ENCODE peak calls at places on chromosomes 5 and 9, in eight cellular contexts. W is epithelial cell of esophagus, I is psoas muscle, N is activated B cell treated with CpG ODN at 0.5 μM for 24 hours, Y is WTC11, A is testis, L is endothelial cell of umbilical vein, V is fibroblast of villous mesenchyme. Z is an unnamed sample.

GRCh38 chr5:81852277-81853004 is 101.5 kb upstream of the SSBP2 start:
- DNase-seq in W (no peak), I (peak), N (peak), Y (peak), A (peak), L (peak), V (peak), Z (no peak)

GRCh38 chr9:75941577-75942311 is 51.3 kb downstream of the PCSK5 start:
- DNase-seq in W (no peak), I (no peak), N (no peak), Y (no peak), A (no peak), L (no peak), V (no peak), Z (no peak)

GRCh38 chr9:136107953-136108647 is 10.6 kb downstream of the TMEM250 start:
- DNase-seq in W (peak), I (peak), N (no peak), Y (no peak), A (no peak), L (no peak), V (no peak), Z (no peak)

GRCh38 chr9:79120533-79121315 is 451.0 kb upstream of the TLE4 start:
- DNase-seq in W (no peak), I (no peak), N (no peak), Y (no peak), A (no peak), L (no peak), V (peak), Z (no peak)

GRCh38 chr9:20815923-20816703 is 132.1 kb downstream of the FOCAD start:
- DNase-seq in W (no peak), I (no peak), N (no peak), Y (no peak), A (no peak), L (no peak), V (no peak), Z (no peak)

GRCh38 chr5:97266576-97266975 is 83.5 kb upstream of the RIOK2 start:
- DNase-seq in W (no peak), I (peak), N (no peak), Y (no peak), A (peak), L (peak), V (peak), Z (no peak)

GRCh38 chr5:38738898-38739743 is 106.7 kb upstream of the OSMR start:
- DNase-seq in W (peak), I (no peak), N (no peak), Y (no peak), A (no peak), L (peak), V (no peak), Z (no peak)

GRCh38 chr9:137138058-137138697 is 776 bp upstream of the GRIN1 start:
- DNase-seq in W (no peak), I (no peak), N (no peak), Y (peak), A (no peak), L (no peak), V (no peak), Z (peak)

GRCh38 chr5:123966781-123967180 is 454.8 kb downstream of the CSNK1G3 start:
- DNase-seq in W (no peak), I (no peak), N (no peak), Y (no peak), A (no peak), L (no peak), V (no peak), Z (no peak)

GRCh38 chr9:87872079-87872624 is 10.5 kb upstream of the SPATA31E1 start:
- DNase-seq in W (no peak), I (no peak), N (no peak), Y (no peak), A (peak), L (no peak), V (peak), Z (no peak)

GRCh38 chr5:13930721-13931246 is 13.7 kb downstream of the DNAH5 start:
- DNase-seq in W (no peak), I (no peak), N (no peak), Y (no peak), A (no peak), L (no peak), V (no peak), Z (no peak)

GRCh38 chr9:1001838-1002237 is 25.4 kb downstream of the DMRT3 start:
- DNase-seq in W (peak), I (no peak), N (no peak), Y (no peak), A (no peak), L (no peak), V (peak), Z (no peak)

GRCh38 chr9:98231770-98232478 is 23.5 kb downstream of the TBC1D2 start:
- DNase-seq in W (peak), I (no peak), N (no peak), Y (no peak), A (no peak), L (no peak), V (peak), Z (no peak)

GRCh38 chr5:142013734-142014495 is 1.1 kb upstream of the GNPDA1 start:
- DNase-seq in W (peak), I (peak), N (no peak), Y (no peak), A (peak), L (peak), V (peak), Z (no peak)
- TF ChIP-seq CTCF in W (no peak), I (no peak), N (no peak), Y (no peak), A (no peak), L (no peak), V (no peak), Z (no peak)

DNA sequence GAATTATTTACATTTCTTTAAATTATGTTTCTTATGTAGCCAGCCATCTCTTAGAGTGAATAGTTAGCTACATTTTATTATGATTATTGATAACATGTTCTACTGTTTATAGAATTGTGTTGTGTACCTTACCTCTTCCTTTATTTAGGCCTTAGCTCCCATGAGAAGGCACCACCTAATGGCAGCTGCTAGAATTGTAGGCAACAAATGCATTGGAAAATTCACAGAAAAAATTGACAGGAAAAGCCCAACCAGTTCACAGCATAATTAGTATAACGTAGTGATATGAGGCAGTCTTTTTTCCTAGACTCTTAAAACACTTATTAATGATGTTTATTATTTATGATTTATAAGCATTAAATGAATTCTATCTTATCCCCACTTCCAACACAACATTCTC is 175.8 kb downstream of the WDR70 start:
- DNase-seq in W (peak), I (no peak), N (no peak), Y (no peak), A (no peak), L (peak), V (peak), Z (no peak)
- TF ChIP-seq CTCF in W (peak), I (no peak), N (no peak), Y (peak), A (no peak), L (peak), V (peak), Z (peak)

GRCh38 chr5:180719781-180720180 is 20.1 kb downstream of the OR2Y1 start:
- DNase-seq in W (no peak), I (no peak), N (no peak), Y (no peak), A (no peak), L (no peak), V (no peak), Z (no peak)

GRCh38 chr5:180720501-180720900 is 19.4 kb downstream of the OR2Y1 start:
- DNase-seq in W (no peak), I (no peak), N (no peak), Y (no peak), A (no peak), L (no peak), V (no peak), Z (no peak)

GRCh38 chr5:180723936-180724335 is 15.9 kb downstream of the OR2Y1 start:
- DNase-seq in W (no peak), I (no peak), N (no peak), Y (no peak), A (no peak), L (no peak), V (no peak), Z (no peak)

GRCh38 chr5:180717989-180718388 is 21.9 kb downstream of the OR2Y1 start:
- DNase-seq in W (no peak), I (no peak), N (no peak), Y (no peak), A (no peak), L (no peak), V (no peak), Z (no peak)

DNA sequence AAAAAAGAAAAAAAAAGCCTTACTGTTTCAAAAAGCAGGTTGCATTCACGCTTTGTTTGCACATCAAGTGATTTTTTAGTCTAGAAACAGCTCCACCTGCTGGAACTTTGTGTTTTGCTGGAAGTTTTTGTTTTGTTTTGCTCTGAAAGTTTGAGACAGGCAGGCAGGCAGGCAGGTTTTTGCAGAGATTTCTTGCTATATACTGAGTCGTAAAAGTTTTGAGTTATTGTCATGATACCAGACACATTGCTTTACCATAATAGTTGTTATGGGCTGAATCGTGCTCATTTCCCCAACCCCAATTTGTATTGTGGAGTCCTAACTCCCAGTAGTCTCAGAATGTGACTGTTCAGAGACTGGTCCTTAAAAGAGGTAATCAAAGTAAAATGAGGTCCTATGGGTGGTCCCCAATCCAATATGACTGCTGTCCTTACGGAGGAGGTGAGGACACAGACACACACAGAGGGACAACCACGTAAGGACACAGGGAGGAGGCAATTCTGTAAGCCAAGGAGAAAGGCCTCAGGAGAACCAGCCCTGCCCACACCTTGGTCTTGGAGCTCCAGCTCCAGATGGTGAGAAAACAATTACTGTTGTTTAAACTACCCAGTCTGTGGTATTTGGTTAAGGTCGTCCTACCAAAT is 20.9 kb downstream of the OR2Y1 start:
- DNase-seq in W (peak), I (no peak), N (no peak), Y (no peak), A (peak), L (peak), V (peak), Z (no peak)
- TF ChIP-seq CTCF in W (peak), I (peak), N (no peak), Y (no peak), A (peak), L (peak), V (peak), Z (peak)

DNA sequence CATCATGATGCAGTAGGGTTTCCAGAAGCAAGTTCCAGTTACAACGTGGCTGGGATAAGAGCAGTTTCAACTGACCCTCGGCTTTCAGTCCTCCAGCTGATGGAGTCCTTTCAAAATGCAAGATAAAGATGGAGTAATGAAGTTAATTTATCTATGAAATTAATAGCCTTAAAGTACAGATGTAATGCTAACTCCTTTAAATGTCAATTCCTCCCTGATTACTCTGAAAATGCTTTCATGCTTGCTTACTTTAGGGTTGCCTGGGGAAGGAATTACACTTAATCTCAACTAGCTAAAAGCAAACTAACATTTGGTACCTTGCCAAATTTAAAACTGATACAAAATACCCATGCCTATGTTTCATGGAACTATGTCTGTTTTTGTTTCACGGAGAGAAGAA is 178.4 kb downstream of the KIAA0825 start:
- DNase-seq in W (no peak), I (no peak), N (no peak), Y (no peak), A (no peak), L (no peak), V (no peak), Z (no peak)
- TF ChIP-seq CTCF in W (no peak), I (no peak), N (no peak), Y (no peak), A (no peak), L (no peak), V (no peak), Z (no peak)

GRCh38 chr5:176319827-176320554 is 41.6 kb downstream of the KIAA1191 start:
- DNase-seq in W (peak), I (no peak), N (no peak), Y (no peak), A (no peak), L (no peak), V (no peak), Z (no peak)
- TF ChIP-seq CTCF in W (peak), I (peak), N (no peak), Y (no peak), A (peak), L (no peak), V (peak), Z (peak)

GRCh38 chr5:625516-625915 is 13.4 kb downstream of the CEP72 start:
- DNase-seq in W (no peak), I (peak), N (no peak), Y (no peak), A (no peak), L (no peak), V (no peak), Z (peak)

GRCh38 chr5:624951-625230 is 12.8 kb downstream of the CEP72 start:
- DNase-seq in W (no peak), I (peak), N (no peak), Y (no peak), A (no peak), L (no peak), V (no peak), Z (peak)

GRCh38 chr5:627840-628239 is 15.7 kb downstream of the CEP72 start:
- DNase-seq in W (no peak), I (peak), N (peak), Y (no peak), A (no peak), L (no peak), V (no peak), Z (peak)

GRCh38 chr5:624118-624950 is 12.2 kb downstream of the CEP72 start:
- DNase-seq in W (no peak), I (peak), N (no peak), Y (no peak), A (no peak), L (no peak), V (no peak), Z (peak)

DNA sequence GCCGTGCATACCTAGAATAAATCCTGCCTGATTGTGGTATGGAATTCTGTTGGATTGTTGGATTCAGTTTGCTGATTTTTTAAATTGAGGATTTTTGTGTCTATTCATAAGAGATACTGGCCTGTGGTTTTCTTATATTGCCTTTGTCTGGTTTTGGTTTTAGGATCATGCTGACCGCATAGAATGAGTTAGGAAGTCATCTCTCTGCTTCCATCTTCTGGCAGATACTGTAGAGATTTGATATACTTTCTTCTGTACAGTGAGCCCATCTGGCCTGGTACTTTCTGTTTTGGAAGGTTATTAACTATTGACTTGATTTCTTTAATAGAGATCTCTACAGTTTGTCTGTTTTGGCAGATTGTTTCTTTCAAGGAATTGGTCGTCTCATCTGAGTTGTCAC is 14.7 kb downstream of the CEP72 start:
- DNase-seq in W (no peak), I (no peak), N (no peak), Y (no peak), A (no peak), L (no peak), V (peak), Z (no peak)
- TF ChIP-seq CTCF in W (no peak), I (no peak), N (no peak), Y (no peak), A (no peak), L (no peak), V (no peak), Z (peak)

DNA sequence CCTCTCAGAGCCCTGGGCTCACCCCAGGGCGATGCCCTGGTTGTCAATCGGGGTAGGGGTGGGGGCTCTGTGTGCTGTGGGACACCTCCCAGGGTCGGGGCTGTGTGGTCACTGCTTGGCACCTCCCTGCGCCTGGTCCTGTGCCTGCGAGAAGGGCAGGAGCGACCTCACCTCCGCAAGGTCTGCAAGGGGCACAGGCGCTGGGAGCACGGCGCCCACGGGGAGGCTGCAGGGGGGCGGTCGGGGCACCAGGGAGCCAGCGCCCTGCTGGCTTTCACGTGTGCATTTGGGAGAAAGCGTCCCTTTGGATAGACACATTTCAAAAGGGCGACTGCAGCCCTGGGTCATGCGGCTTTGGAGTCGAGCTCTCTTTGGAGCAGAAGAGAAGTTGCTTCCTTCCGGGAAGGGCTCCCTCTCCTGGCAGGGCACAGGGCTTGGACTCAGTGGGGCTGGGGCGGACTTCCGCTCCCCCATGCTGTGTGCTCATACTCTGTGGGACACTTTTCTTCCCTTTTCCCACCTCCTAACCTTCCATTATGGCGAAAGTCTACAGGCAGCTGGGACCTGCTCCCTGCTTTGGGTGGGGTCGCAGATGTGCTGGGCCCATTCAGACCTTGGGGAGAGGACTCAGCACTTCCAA is 52.8 kb upstream of the SLC28A3 start:
- DNase-seq in W (no peak), I (no peak), N (no peak), Y (peak), A (no peak), L (no peak), V (no peak), Z (no peak)
- TF ChIP-seq CTCF in W (no peak), I (no peak), N (no peak), Y (peak), A (no peak), L (no peak), V (no peak), Z (peak)

GRCh38 chr9:24242599-24242998 is 303.1 kb downstream of the IZUMO3 start:
- DNase-seq in W (no peak), I (no peak), N (no peak), Y (no peak), A (no peak), L (no peak), V (no peak), Z (no peak)

GRCh38 chr9:24245988-24246387 is 299.7 kb downstream of the IZUMO3 start:
- DNase-seq in W (peak), I (no peak), N (no peak), Y (no peak), A (peak), L (no peak), V (peak), Z (no peak)
- TF ChIP-seq CTCF in W (peak), I (no peak), N (no peak), Y (no peak), A (peak), L (peak), V (no peak), Z (peak)